ENCODE peak calls at places on chromosome 9, in six cellular contexts. K is thoracic aorta; I is thyroid gland; Y is CD8-positive, alpha-beta T cell; G is prostate gland; E is RWPE2. M is an unnamed sample.

GRCh38 chr9:118954822-118955221 is 414.4 kb downstream of the BRINP1 start:
- DNase-seq in G (no peak), K (no peak), Y (no peak), E (no peak), I (no peak), M (no peak)

GRCh38 chr9:122252796-122253195 is 11.8 kb downstream of the RBM18 start:
- DNase-seq in Y (no peak), E (no peak), K (no peak), I (no peak), G (no peak), M (no peak)

GRCh38 chr9:34252670-34253459 is 74.0 kb downstream of the UBAP1 start:
- DNase-seq in K (no peak), Y (no peak), G (peak), E (no peak), I (peak), M (peak)

GRCh38 chr9:4489919-4490704 is at the start of gene SLC1A1:
- DNase-seq in E (peak), G (peak), Y (no peak), I (peak), K (peak), M (peak)

GRCh38 chr9:36888551-36888950 is 145.5 kb downstream of the PAX5 start:
- DNase-seq in G (no peak), E (peak), Y (no peak), I (no peak), K (no peak), M (no peak)

GRCh38 chr9:115653231-115653630 is 500.4 kb upstream of the PAPPA start:
- DNase-seq in E (no peak), I (no peak), K (no peak), Y (no peak), G (no peak), M (no peak)

GRCh38 chr9:127522727-127523126 is 71.4 kb downstream of the LRSAM1 start:
- DNase-seq in K (no peak), G (no peak), Y (no peak), I (no peak), E (peak), M (no peak)

GRCh38 chr9:12884736-12885395 is 110.0 kb downstream of the LURAP1L start:
- DNase-seq in E (no peak), I (no peak), G (no peak), K (no peak), Y (no peak), M (no peak)

GRCh38 chr9:78777747-78778146 is 480.8 kb downstream of the PSAT1 start:
- DNase-seq in Y (no peak), I (no peak), K (no peak), G (no peak), E (no peak), M (no peak)

GRCh38 chr9:101381833-101382342 is 2.9 kb downstream of the BAAT start:
- DNase-seq in G (no peak), K (no peak), Y (no peak), I (no peak), E (no peak), M (no peak)

GRCh38 chr9:130939405-130939941 is 426 bp upstream of the FIBCD1 start:
- DNase-seq in G (no peak), K (no peak), I (no peak), E (no peak), Y (no peak), M (no peak)

GRCh38 chr9:126752376-126752775 is 52.5 kb upstream of the ZBTB43 start:
- DNase-seq in G (peak), Y (no peak), K (no peak), I (peak), E (no peak), M (no peak)

GRCh38 chr9:16809912-16810610 is 60.4 kb downstream of the BNC2 start:
- DNase-seq in G (no peak), I (no peak), Y (no peak), E (no peak), K (no peak), M (no peak)

GRCh38 chr9:116232425-116233159 is 79.0 kb downstream of the PAPPA start:
- DNase-seq in Y (no peak), E (no peak), I (no peak), K (no peak), G (no peak), M (no peak)

GRCh38 chr9:96555567-96556386 is 63.9 kb downstream of the CDC14B start:
- DNase-seq in Y (no peak), E (no peak), K (no peak), G (no peak), I (no peak), M (no peak)

GRCh38 chr9:132372177-132373095 is 17.6 kb upstream of the SETX start:
- DNase-seq in Y (no peak), I (peak), E (no peak), G (no peak), K (no peak), M (peak)

GRCh38 chr9:78207319-78207718 is 28.6 kb upstream of the CEP78 start:
- DNase-seq in Y (no peak), K (no peak), I (no peak), E (no peak), G (no peak), M (no peak)

GRCh38 chr9:133770076-133770777 is 32.1 kb upstream of the SARDH start:
- DNase-seq in E (peak), K (no peak), G (no peak), I (peak), Y (no peak), M (peak)
- H3K27ac ChIP-seq in E (no peak), K (no peak), G (no peak), I (no peak), Y (no peak), M (no peak)

DNA sequence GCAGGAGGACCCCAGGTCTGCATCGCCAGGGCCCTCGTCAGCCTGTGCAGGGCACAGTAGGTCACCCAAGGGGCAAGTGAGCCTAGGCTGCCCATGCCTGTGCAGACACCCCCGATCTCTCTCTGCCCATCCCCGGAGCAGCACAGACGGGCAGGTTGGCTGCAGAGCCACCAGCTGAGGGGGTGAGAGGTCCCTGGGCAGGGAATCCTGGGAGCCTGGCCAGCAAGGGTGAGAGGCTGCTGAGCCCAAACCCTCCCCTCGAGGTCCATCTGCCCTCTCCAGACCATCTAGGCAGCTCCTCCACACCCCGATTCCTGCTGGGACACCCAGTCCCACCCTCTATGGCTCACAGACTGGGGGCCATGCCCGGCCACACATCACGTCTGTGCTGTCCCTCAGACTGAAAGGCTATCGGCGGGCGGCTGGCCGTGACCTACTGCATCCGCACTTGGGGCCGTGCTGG is 2.8 kb upstream of the DPP7 start:
- DNase-seq in E (no peak), G (no peak), K (no peak), I (no peak), Y (no peak), M (no peak)
- H3K27ac ChIP-seq in E (no peak), G (no peak), K (no peak), I (no peak), Y (no peak), M (no peak)

GRCh38 chr9:135380321-135380960 is 99.1 kb upstream of the PPP1R26 start:
- DNase-seq in G (no peak), K (no peak), Y (no peak), I (no peak), E (no peak), M (no peak)

GRCh38 chr9:135381911-135382310 is 97.7 kb upstream of the PPP1R26 start:
- DNase-seq in E (no peak), K (no peak), I (no peak), G (no peak), Y (no peak), M (no peak)

GRCh38 chr9:135377431-135377830 is 102.2 kb upstream of the PPP1R26 start:
- DNase-seq in G (no peak), I (no peak), E (no peak), K (no peak), Y (no peak), M (no peak)

GRCh38 chr9:135378751-135379150 is 100.8 kb upstream of the PPP1R26 start:
- DNase-seq in Y (no peak), E (no peak), G (no peak), K (no peak), I (no peak), M (no peak)

GRCh38 chr9:135379540-135380267 is 99.9 kb upstream of the PPP1R26 start:
- DNase-seq in K (no peak), Y (no peak), E (no peak), G (no peak), I (no peak), M (no peak)
- H3K27ac ChIP-seq in K (no peak), Y (no peak), E (no peak), G (no peak), I (no peak), M (no peak)

DNA sequence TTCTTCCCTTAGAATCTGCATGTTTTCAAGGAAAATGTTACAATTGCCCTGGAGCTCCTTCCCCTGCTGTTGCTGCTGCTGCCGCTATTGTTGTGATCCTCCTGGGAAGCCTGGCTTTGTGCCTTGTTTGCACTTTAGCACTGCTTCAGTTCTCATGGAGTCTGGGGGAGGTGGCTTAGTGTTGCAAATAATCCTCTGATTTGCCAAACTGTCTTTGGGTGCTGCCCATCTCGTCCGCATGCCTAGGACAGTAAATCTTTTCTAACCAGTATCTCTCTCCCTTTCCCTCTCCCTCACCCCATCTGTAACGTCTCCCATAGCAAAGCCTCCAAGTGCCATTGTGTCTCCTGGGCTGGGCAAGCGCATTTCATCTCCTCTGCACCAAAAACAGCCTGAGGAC is 30.3 kb downstream of the FAM240B start:
- DNase-seq in K (no peak), Y (no peak), I (peak), G (no peak), E (no peak), M (peak)
- H3K27ac ChIP-seq in K (no peak), Y (no peak), I (peak), G (no peak), E (no peak), M (no peak)

DNA sequence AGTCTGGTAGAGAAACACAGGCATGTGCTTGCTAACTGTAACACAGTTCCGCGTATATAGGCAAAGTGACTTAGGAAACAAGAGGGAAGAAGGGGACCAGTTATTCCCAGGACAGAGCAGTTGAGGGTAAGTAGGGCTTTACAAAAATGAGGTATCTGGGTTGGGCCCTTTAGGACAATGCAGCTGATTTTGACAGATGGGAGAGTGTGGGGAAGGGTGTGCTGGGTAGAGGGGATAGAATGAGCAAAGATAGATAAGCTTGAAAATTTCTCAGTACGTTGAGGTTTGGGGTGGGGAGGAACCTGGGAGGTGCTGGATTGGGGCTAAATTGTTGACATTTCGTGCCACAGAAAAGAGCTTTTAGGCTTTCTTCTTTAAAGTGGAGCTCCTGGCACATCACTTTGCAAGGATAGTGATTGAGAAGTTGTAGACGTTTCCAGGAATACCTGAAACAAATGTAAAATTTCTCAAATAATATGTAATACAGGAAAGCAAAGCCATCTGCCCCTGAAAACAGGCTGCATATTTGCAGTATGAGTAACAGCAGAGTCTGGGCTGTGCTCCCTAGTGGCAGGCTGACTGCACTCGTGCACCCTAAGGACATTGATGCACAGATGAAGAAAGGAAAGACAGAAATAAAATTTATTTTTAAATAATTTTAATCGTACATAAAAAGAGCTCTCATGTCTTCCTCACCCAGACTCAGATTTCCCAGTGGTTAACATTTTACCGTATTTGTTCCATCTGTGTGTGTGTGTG is 145.0 kb upstream of the DMRT1 start:
- DNase-seq in E (no peak), G (peak), I (no peak), Y (no peak), K (no peak), M (peak)
- H3K27ac ChIP-seq in E (peak), G (peak), I (peak), Y (no peak), K (peak), M (peak)

GRCh38 chr9:31697956-31698355 is 686.5 kb upstream of the ACO1 start:
- DNase-seq in I (no peak), G (no peak), K (no peak), E (no peak), Y (no peak), M (no peak)

GRCh38 chr9:31699836-31700235 is 684.6 kb upstream of the ACO1 start:
- DNase-seq in E (no peak), G (no peak), I (no peak), Y (no peak), K (no peak), M (no peak)

GRCh38 chr9:31700252-31701045 is 684.0 kb upstream of the ACO1 start:
- DNase-seq in E (no peak), G (no peak), I (no peak), K (no peak), Y (no peak), M (no peak)
- H3K27ac ChIP-seq in E (peak), G (no peak), I (no peak), K (no peak), Y (no peak), M (no peak)

DNA sequence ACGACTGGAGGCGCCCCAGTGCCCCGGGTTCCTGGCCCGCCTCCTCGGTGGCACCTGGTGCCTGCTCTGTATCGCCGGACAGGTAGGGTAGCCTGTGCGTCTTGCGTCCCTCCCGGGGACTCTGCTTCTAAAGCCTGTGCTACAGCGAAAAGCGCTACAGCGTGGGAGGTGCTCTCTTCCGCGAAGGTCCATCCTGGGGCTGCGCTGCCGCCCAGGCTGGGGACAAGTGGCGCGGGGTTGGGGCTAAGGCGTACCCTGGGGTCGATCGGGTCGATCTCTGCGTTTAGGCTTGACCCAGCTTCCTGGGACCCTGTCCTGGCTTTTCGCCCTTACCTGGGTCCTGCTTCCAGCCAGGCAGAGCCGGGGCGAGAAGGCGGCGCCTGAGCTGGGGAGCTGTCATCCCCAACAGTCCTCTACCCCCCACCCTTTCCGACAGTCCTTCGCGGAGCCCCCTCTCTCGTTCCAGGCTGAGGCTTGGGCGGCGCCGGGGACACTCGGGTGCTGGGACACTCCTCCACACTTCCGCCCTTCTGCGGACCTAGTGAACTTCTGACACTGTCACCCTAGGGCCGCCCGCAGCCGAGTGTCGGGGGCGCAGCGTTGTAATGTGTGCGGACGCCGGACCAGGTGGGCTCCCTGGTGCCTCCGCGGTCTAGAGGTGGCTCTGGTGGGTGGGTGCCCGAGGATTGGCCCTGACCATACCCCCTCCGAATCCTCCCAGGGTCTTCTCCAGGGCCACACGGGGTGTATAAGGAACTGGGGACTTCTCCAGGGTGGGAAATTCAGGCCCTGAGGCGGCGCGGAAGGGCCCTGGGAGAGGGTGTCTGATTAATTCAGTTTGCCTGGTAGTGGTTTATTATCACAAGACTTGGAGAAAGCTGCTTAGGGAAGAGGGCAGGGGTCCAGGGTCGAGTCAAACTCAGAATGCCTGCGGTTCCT is 328.2 kb downstream of the SH3GL2 start:
- DNase-seq in Y (no peak), K (no peak), I (no peak), E (peak), G (no peak), M (peak)
- H3K27ac ChIP-seq in Y (no peak), K (peak), I (no peak), E (no peak), G (no peak), M (peak)

DNA sequence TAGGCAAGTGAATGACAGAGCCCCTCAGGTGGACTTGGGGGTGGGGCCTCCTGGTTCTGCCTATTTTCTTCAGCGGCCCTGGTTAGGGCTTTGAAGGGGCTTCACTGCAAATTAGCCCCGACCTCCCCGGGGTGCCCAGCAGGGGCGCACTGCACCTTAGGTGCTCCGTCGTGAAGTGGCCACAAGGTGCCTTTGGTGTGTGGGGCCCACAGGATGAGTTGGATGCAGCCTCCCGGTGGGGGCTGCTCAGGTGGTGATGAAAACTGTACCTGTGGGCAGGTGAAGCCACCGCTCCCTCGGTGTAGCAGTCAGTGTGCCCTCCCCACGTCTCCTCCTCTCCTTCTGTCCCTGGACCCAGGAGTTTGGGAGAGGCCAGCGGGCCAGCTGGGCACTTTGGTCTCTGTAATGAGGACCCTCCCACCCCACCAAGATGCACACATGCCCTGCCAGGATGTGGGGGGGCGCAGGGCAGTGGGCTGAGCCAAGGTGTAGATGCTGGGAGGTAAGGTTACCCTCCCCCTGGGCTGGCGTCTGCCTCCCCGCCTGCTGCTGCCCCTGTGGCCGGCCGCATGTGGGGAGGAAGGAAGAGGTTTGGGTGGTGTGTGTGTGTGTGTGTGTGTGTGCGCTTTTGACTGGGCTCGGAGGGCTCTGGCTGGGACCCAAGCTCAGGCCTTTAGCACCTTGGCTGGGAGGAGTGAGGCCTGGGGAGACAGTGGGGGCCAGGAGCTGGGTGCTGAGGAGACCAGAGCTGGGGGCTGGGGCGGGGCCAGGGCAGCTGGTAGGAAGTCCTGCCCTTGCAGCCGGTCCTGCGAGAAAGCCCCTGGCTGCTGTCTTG is 55.6 kb downstream of the RXRA start:
- DNase-seq in I (peak), K (no peak), Y (no peak), G (no peak), E (no peak), M (peak)
- H3K27ac ChIP-seq in I (no peak), K (no peak), Y (no peak), G (peak), E (peak), M (no peak)

GRCh38 chr9:27109621-27110020 is 596 bp downstream of the TEK start:
- DNase-seq in E (no peak), Y (no peak), K (no peak), I (no peak), G (no peak), M (no peak)

GRCh38 chr9:27110181-27110580 is 1.2 kb downstream of the TEK start:
- DNase-seq in E (no peak), K (no peak), I (no peak), G (no peak), Y (no peak), M (no peak)

GRCh38 chr9:27107241-27107640 is 1.8 kb upstream of the TEK start:
- DNase-seq in I (no peak), K (no peak), G (no peak), Y (no peak), E (no peak), M (no peak)

GRCh38 chr9:27112235-27112634 is 3.2 kb downstream of the TEK start:
- DNase-seq in E (no peak), Y (no peak), G (no peak), K (no peak), I (no peak), M (no peak)

DNA sequence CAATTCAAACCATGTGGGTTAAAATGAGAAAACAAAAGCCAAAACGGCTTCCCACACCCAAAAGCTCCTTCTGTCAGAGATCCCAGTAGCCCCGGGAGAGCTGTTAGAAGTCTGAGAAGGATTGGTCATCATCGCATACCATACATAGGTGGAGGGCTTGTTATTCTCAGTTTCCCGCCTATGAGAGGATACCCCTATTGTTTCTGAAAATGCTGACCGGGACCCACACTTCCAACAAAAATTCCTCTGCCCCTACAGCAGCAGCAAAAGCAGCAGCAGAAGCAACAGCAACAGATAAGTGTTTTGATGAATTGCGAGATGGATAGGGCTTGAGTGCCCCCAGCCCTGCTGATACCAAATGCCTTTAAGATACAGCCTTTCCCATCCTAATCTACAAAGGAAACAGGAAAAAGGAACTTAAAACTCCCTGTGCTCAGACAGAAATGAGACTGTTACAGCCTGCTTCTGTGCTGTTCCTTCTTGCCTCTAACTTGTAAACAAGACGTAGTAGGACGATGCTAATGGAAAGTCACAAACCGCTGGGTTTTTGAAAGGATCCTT is at the start of gene TEK:
- DNase-seq in Y (no peak), I (no peak), G (no peak), E (no peak), K (no peak), M (no peak)
- H3K27ac ChIP-seq in Y (no peak), I (no peak), G (no peak), E (no peak), K (no peak), M (peak)

GRCh38 chr9:120612218-120612617 is 32.3 kb upstream of the CDK5RAP2 start:
- DNase-seq in K (no peak), Y (no peak), I (no peak), G (no peak), E (no peak), M (no peak)
- H3K27ac ChIP-seq in K (no peak), Y (no peak), I (no peak), G (no peak), E (peak), M (no peak)